ENCODE peak calls at places on chromosomes 5 and 9, in ten cellular contexts. One of them, this sample, is unnamed.

GRCh38 chr5:172607213-172607793 is 33.8 kb upstream of the NEURL1B start:
- DNase-seq in HL-60: no peak
- DNase-seq in sigmoid colon: no peak
- DNase-seq in kidney epithelial cell: no peak
- DNase-seq in heart right ventricle: peak
- DNase-seq in GM12865: no peak
- DNase-seq in brain microvascular endothelial cell: no peak
- DNase-seq in right atrium auricular region: peak
- DNase-seq in K562: no peak
- DNase-seq in pancreas: no peak
- DNase-seq in this sample: no peak

GRCh38 chr9:14301006-14301405 is 12.9 kb downstream of the NFIB start:
- DNase-seq in brain microvascular endothelial cell: no peak
- DNase-seq in right atrium auricular region: no peak
- DNase-seq in K562: no peak
- DNase-seq in sigmoid colon: no peak
- DNase-seq in pancreas: no peak
- DNase-seq in HL-60: no peak
- DNase-seq in GM12865: no peak
- DNase-seq in kidney epithelial cell: no peak
- DNase-seq in heart right ventricle: no peak
- DNase-seq in this sample: no peak

GRCh38 chr5:40717281-40717680 is 37.6 kb downstream of the PTGER4 start:
- DNase-seq in heart right ventricle: no peak
- DNase-seq in HL-60: no peak
- DNase-seq in K562: no peak
- DNase-seq in kidney epithelial cell: no peak
- DNase-seq in pancreas: no peak
- DNase-seq in right atrium auricular region: no peak
- DNase-seq in brain microvascular endothelial cell: no peak
- DNase-seq in GM12865: no peak
- DNase-seq in sigmoid colon: no peak
- DNase-seq in this sample: no peak

GRCh38 chr5:106843812-106844416 is 826.8 kb downstream of the EFNA5 start:
- DNase-seq in pancreas: no peak
- DNase-seq in brain microvascular endothelial cell: peak
- DNase-seq in GM12865: peak
- DNase-seq in HL-60: no peak
- DNase-seq in sigmoid colon: no peak
- DNase-seq in right atrium auricular region: no peak
- DNase-seq in heart right ventricle: no peak
- DNase-seq in K562: no peak
- DNase-seq in kidney epithelial cell: no peak
- DNase-seq in this sample: no peak

GRCh38 chr5:95042040-95042439 is 242.9 kb downstream of the MCTP1 start:
- DNase-seq in pancreas: no peak
- DNase-seq in HL-60: no peak
- DNase-seq in K562: no peak
- DNase-seq in sigmoid colon: no peak
- DNase-seq in GM12865: no peak
- DNase-seq in brain microvascular endothelial cell: no peak
- DNase-seq in right atrium auricular region: no peak
- DNase-seq in kidney epithelial cell: no peak
- DNase-seq in heart right ventricle: no peak
- DNase-seq in this sample: no peak

GRCh38 chr9:117473293-117473692 is 58.4 kb upstream of the ASTN2 start:
- DNase-seq in kidney epithelial cell: no peak
- DNase-seq in HL-60: no peak
- DNase-seq in GM12865: no peak
- DNase-seq in sigmoid colon: no peak
- DNase-seq in brain microvascular endothelial cell: no peak
- DNase-seq in K562: no peak
- DNase-seq in pancreas: no peak
- DNase-seq in right atrium auricular region: no peak
- DNase-seq in heart right ventricle: no peak
- DNase-seq in this sample: no peak

GRCh38 chr9:128715436-128715750 is 8.5 kb downstream of the ZDHHC12 start:
- DNase-seq in right atrium auricular region: no peak
- DNase-seq in pancreas: no peak
- DNase-seq in kidney epithelial cell: no peak
- DNase-seq in K562: no peak
- DNase-seq in sigmoid colon: peak
- DNase-seq in heart right ventricle: no peak
- DNase-seq in GM12865: no peak
- DNase-seq in brain microvascular endothelial cell: no peak
- DNase-seq in HL-60: no peak
- DNase-seq in this sample: peak

GRCh38 chr9:98567540-98568233 is 141.0 kb downstream of the GABBR2 start:
- DNase-seq in pancreas: no peak
- DNase-seq in HL-60: no peak
- DNase-seq in GM12865: no peak
- DNase-seq in right atrium auricular region: peak
- DNase-seq in kidney epithelial cell: no peak
- DNase-seq in sigmoid colon: no peak
- DNase-seq in K562: no peak
- DNase-seq in brain microvascular endothelial cell: no peak
- DNase-seq in heart right ventricle: no peak
- DNase-seq in this sample: no peak

GRCh38 chr9:33264473-33265177 is at the start of the genes BAG1 and CHMP5:
- DNase-seq in right atrium auricular region: peak
- DNase-seq in brain microvascular endothelial cell: peak
- DNase-seq in HL-60: peak
- DNase-seq in pancreas: peak
- DNase-seq in heart right ventricle: peak
- DNase-seq in GM12865: peak
- DNase-seq in K562: peak
- DNase-seq in kidney epithelial cell: peak
- DNase-seq in sigmoid colon: peak
- DNase-seq in this sample: peak

GRCh38 chr5:14472986-14473567 is 108.5 kb upstream of the OTULINL start:
- DNase-seq in GM12865: no peak
- DNase-seq in kidney epithelial cell: no peak
- DNase-seq in heart right ventricle: no peak
- DNase-seq in brain microvascular endothelial cell: no peak
- DNase-seq in right atrium auricular region: no peak
- DNase-seq in K562: no peak
- DNase-seq in sigmoid colon: no peak
- DNase-seq in HL-60: no peak
- DNase-seq in pancreas: no peak
- DNase-seq in this sample: no peak

GRCh38 chr5:161287436-161287835 is 259.1 kb downstream of the GABRB2 start:
- DNase-seq in HL-60: no peak
- DNase-seq in sigmoid colon: no peak
- DNase-seq in K562: no peak
- DNase-seq in GM12865: no peak
- DNase-seq in pancreas: no peak
- DNase-seq in right atrium auricular region: no peak
- DNase-seq in kidney epithelial cell: no peak
- DNase-seq in heart right ventricle: no peak
- DNase-seq in brain microvascular endothelial cell: no peak
- DNase-seq in this sample: no peak

GRCh38 chr5:163914911-163915310 is 409.5 kb downstream of the MAT2B start:
- DNase-seq in kidney epithelial cell: no peak
- DNase-seq in GM12865: peak
- DNase-seq in pancreas: no peak
- DNase-seq in K562: no peak
- DNase-seq in HL-60: peak
- DNase-seq in heart right ventricle: no peak
- DNase-seq in sigmoid colon: no peak
- DNase-seq in right atrium auricular region: no peak
- DNase-seq in brain microvascular endothelial cell: no peak
- DNase-seq in this sample: no peak

GRCh38 chr5:123916331-123917121 is 404.5 kb downstream of the CSNK1G3 start:
- DNase-seq in brain microvascular endothelial cell: peak
- DNase-seq in heart right ventricle: no peak
- DNase-seq in pancreas: no peak
- DNase-seq in GM12865: no peak
- DNase-seq in K562: no peak
- DNase-seq in HL-60: no peak
- DNase-seq in right atrium auricular region: no peak
- DNase-seq in kidney epithelial cell: peak
- DNase-seq in sigmoid colon: no peak
- DNase-seq in this sample: no peak

GRCh38 chr5:5141011-5141599 is 975 bp downstream of the ADAMTS16 start:
- DNase-seq in right atrium auricular region: no peak
- DNase-seq in heart right ventricle: no peak
- DNase-seq in K562: no peak
- DNase-seq in kidney epithelial cell: no peak
- DNase-seq in pancreas: no peak
- DNase-seq in brain microvascular endothelial cell: no peak
- DNase-seq in sigmoid colon: no peak
- DNase-seq in HL-60: no peak
- DNase-seq in GM12865: no peak
- DNase-seq in this sample: no peak

GRCh38 chr5:5141625-5142527 is 1.7 kb downstream of the ADAMTS16 start:
- DNase-seq in GM12865: peak
- DNase-seq in HL-60: peak
- DNase-seq in brain microvascular endothelial cell: peak
- DNase-seq in kidney epithelial cell: no peak
- DNase-seq in sigmoid colon: peak
- DNase-seq in pancreas: no peak
- DNase-seq in K562: peak
- DNase-seq in heart right ventricle: no peak
- DNase-seq in right atrium auricular region: peak
- DNase-seq in this sample: no peak

GRCh38 chr5:5144441-5144840 is 4.3 kb downstream of the ADAMTS16 start:
- DNase-seq in brain microvascular endothelial cell: no peak
- DNase-seq in right atrium auricular region: no peak
- DNase-seq in GM12865: no peak
- DNase-seq in K562: no peak
- DNase-seq in sigmoid colon: no peak
- DNase-seq in pancreas: no peak
- DNase-seq in HL-60: no peak
- DNase-seq in kidney epithelial cell: no peak
- DNase-seq in heart right ventricle: no peak
- DNase-seq in this sample: no peak

GRCh38 chr5:5139358-5140050 is 626 bp upstream of the ADAMTS16 start:
- DNase-seq in K562: no peak
- DNase-seq in heart right ventricle: peak
- DNase-seq in kidney epithelial cell: no peak
- DNase-seq in GM12865: no peak
- DNase-seq in sigmoid colon: no peak
- DNase-seq in brain microvascular endothelial cell: no peak
- DNase-seq in pancreas: no peak
- DNase-seq in right atrium auricular region: no peak
- DNase-seq in HL-60: no peak
- DNase-seq in this sample: no peak

GRCh38 chr5:5140051-5141010 is at the start of gene ADAMTS16:
- DNase-seq in kidney epithelial cell: no peak
- DNase-seq in heart right ventricle: no peak
- DNase-seq in K562: no peak
- DNase-seq in brain microvascular endothelial cell: no peak
- DNase-seq in sigmoid colon: peak
- DNase-seq in right atrium auricular region: no peak
- DNase-seq in GM12865: no peak
- DNase-seq in pancreas: no peak
- DNase-seq in HL-60: no peak
- DNase-seq in this sample: no peak
- TF ChIP-seq CTCF in kidney epithelial cell: no peak
- TF ChIP-seq CTCF in heart right ventricle: no peak
- TF ChIP-seq CTCF in K562: no peak
- TF ChIP-seq CTCF in brain microvascular endothelial cell: no peak
- TF ChIP-seq CTCF in sigmoid colon: no peak
- TF ChIP-seq CTCF in right atrium auricular region: no peak
- TF ChIP-seq CTCF in GM12865: no peak
- TF ChIP-seq CTCF in pancreas: no peak
- TF ChIP-seq CTCF in HL-60: no peak
- TF ChIP-seq CTCF in this sample: no peak

DNA sequence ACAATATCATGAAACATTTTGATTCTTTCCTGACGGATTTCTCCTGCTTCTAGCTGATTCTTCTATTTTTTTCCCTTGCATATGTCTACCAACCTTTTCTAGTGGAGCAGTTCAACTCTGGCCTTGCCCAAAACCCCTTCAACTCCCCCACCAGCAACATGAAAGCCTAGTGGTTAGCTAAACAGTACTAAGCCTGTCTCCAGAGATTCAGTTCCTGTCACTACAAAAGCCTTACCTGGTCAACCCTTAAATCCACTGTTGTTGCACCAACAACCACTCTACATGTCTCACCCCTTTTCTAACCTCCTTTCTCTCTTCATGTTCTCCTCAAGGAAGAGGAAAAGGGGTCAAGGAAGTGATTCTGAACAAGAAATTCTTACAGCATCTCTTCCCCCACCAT is 74.8 kb upstream of the PIK3R1 start:
- DNase-seq in GM12865: peak
- DNase-seq in sigmoid colon: no peak
- DNase-seq in heart right ventricle: no peak
- DNase-seq in HL-60: no peak
- DNase-seq in brain microvascular endothelial cell: no peak
- DNase-seq in pancreas: no peak
- DNase-seq in right atrium auricular region: no peak
- DNase-seq in kidney epithelial cell: no peak
- DNase-seq in K562: no peak
- DNase-seq in this sample: no peak
- H3K4me3 ChIP-seq in GM12865: no peak
- H3K4me3 ChIP-seq in sigmoid colon: no peak
- H3K4me3 ChIP-seq in heart right ventricle: no peak
- H3K4me3 ChIP-seq in HL-60: no peak
- H3K4me3 ChIP-seq in brain microvascular endothelial cell: no peak
- H3K4me3 ChIP-seq in pancreas: no peak
- H3K4me3 ChIP-seq in right atrium auricular region: no peak
- H3K4me3 ChIP-seq in kidney epithelial cell: no peak
- H3K4me3 ChIP-seq in K562: no peak
- H3K4me3 ChIP-seq in this sample: no peak

GRCh38 chr5:134511796-134512660 is 13.4 kb upstream of the JADE2 start:
- DNase-seq in kidney epithelial cell: no peak
- DNase-seq in heart right ventricle: peak
- DNase-seq in brain microvascular endothelial cell: peak
- DNase-seq in sigmoid colon: peak
- DNase-seq in pancreas: peak
- DNase-seq in GM12865: no peak
- DNase-seq in K562: peak
- DNase-seq in HL-60: no peak
- DNase-seq in right atrium auricular region: peak
- DNase-seq in this sample: peak
- TF ChIP-seq CTCF in kidney epithelial cell: peak
- TF ChIP-seq CTCF in heart right ventricle: peak
- TF ChIP-seq CTCF in brain microvascular endothelial cell: no peak
- TF ChIP-seq CTCF in sigmoid colon: peak
- TF ChIP-seq CTCF in pancreas: peak
- TF ChIP-seq CTCF in GM12865: no peak
- TF ChIP-seq CTCF in K562: peak
- TF ChIP-seq CTCF in HL-60: no peak
- TF ChIP-seq CTCF in right atrium auricular region: no peak
- TF ChIP-seq CTCF in this sample: peak

DNA sequence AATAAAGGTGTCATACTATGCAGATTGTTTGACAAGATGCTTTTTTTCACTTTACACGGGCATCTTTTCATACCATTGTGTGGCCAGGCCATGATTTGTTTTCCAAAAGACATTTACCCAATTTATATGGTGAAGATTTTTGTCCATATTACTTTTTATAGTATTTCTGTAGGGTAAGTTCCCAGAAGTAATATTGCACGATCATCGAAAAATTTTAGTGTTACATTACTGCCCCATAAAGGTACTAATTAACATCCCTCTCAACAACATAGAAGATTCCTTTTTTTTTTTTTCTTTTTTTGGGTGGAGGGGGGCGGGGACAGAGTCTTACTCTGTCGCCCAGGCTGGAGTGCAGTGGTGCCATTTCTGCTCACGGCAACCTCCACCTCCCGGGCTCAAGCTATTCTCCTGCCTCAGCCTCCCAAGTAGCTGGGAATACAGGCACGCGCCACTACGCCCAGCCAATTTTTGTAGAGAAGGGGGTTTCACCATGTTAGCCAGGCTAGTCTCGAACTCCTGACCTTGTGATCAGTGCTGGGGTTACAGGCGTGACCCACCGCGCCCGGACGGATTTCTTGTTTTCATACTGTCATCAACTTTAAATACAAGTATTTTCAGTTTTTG is 1.2 kb upstream of the ROPN1L start:
- DNase-seq in pancreas: no peak
- DNase-seq in kidney epithelial cell: no peak
- DNase-seq in right atrium auricular region: no peak
- DNase-seq in heart right ventricle: no peak
- DNase-seq in K562: no peak
- DNase-seq in brain microvascular endothelial cell: no peak
- DNase-seq in HL-60: no peak
- DNase-seq in GM12865: no peak
- DNase-seq in sigmoid colon: no peak
- DNase-seq in this sample: no peak
- H3K4me3 ChIP-seq in pancreas: no peak
- H3K4me3 ChIP-seq in kidney epithelial cell: no peak
- H3K4me3 ChIP-seq in right atrium auricular region: peak
- H3K4me3 ChIP-seq in heart right ventricle: no peak
- H3K4me3 ChIP-seq in K562: peak
- H3K4me3 ChIP-seq in brain microvascular endothelial cell: no peak
- H3K4me3 ChIP-seq in HL-60: no peak
- H3K4me3 ChIP-seq in GM12865: no peak
- H3K4me3 ChIP-seq in sigmoid colon: peak
- H3K4me3 ChIP-seq in this sample: no peak